ENCODE peak calls at places on chromosomes 7 and 10, in five cellular contexts. K is CD8-positive, alpha-beta memory T cell; O is CD4-positive, alpha-beta memory T cell; Q is lower lobe of right lung; F is testis. L is an unnamed sample.

GRCh38 chr10:100890696-100891271 is 22.0 kb upstream of the SLF2 start:
- DNase-seq in K (no peak), O (no peak), Q (no peak), F (no peak), L (no peak)

GRCh38 chr10:126349096-126349495 is 39.2 kb downstream of the ADAM12 start:
- DNase-seq in K (no peak), O (no peak), Q (no peak), F (no peak), L (no peak)

GRCh38 chr7:72152171-72153131 is 259.7 kb downstream of the CALN1 start:
- DNase-seq in K (no peak), O (no peak), Q (no peak), F (peak; percentile 54), L (no peak)

GRCh38 chr10:4918236-4918635 is 45.0 kb upstream of the AKR1C1 start:
- DNase-seq in K (no peak), O (no peak), Q (no peak), F (no peak), L (no peak)

GRCh38 chr10:101238732-101239105 is 9.5 kb upstream of the LBX1 start:
- DNase-seq in K (no peak), O (no peak), Q (no peak), F (no peak), L (no peak)

GRCh38 chr7:2759736-2760097 is 71.7 kb downstream of the AMZ1 start:
- DNase-seq in K (no peak), O (no peak), Q (no peak), F (no peak), L (peak; percentile 52)

GRCh38 chr7:91288208-91288824 is 24.1 kb downstream of the FZD1 start:
- DNase-seq in K (no peak), O (no peak), Q (no peak), F (peak; percentile 73), L (no peak)

GRCh38 chr10:108290823-108291222 is 1126.3 kb upstream of the SORCS1 start:
- DNase-seq in K (no peak), O (no peak), Q (no peak), F (no peak), L (no peak)

GRCh38 chr7:91836065-91836368 is 44.5 kb downstream of the MTERF1 start:
- DNase-seq in K (no peak), O (no peak), Q (no peak), F (no peak), L (no peak)

GRCh38 chr10:72006026-72006425 is 41.8 kb downstream of the CHST3 start:
- DNase-seq in K (no peak), O (no peak), Q (no peak), F (no peak), L (no peak)

GRCh38 chr10:75223507-75223906 is 12.2 kb downstream of the COMTD1 start:
- DNase-seq in K (no peak), O (no peak), Q (no peak), F (no peak), L (no peak)

GRCh38 chr10:33703897-33704825 is 369.7 kb upstream of the NRP1 start:
- DNase-seq in K (no peak), O (no peak), Q (no peak), F (no peak), L (no peak)

GRCh38 chr10:68897336-68897741 is 3.8 kb upstream of the DDX50 start:
- DNase-seq in K (peak; percentile 50), O (peak; percentile 30), Q (no peak), F (peak; percentile 72), L (peak; percentile 83)

GRCh38 chr10:122981066-122981464 is 864 bp downstream of the PSTK start:
- DNase-seq in K (no peak), O (peak; percentile 4), Q (no peak), F (no peak), L (no peak)

GRCh38 chr7:118026791-118027190 is 153.6 kb upstream of the CTTNBP2 start:
- DNase-seq in K (no peak), O (no peak), Q (no peak), F (no peak), L (no peak)

GRCh38 chr7:47830015-47830414 is 118.3 kb downstream of the PKD1L1 start:
- DNase-seq in K (no peak), O (no peak), Q (no peak), F (no peak), L (no peak)

DNA sequence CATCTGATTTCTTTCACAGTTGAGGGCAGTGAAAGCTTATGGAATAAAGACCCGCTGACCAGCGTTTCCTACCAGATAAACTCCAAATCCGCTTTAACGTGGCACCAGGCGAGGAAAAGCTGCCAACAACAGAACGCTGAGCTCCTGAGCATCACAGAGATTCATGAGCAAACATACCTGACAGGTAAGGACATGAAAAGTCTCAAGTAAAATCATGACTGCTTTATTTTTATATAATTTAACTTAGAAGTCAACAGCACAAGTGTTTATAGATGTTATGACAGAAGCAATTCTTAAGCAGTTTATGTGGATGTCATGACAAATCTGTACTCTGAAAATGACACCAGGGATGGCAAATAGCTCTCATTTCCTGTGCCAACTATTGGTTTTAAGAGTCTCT is 24.5 kb downstream of the MRC1 start:
- DNase-seq in K (no peak), O (no peak), Q (no peak), F (no peak), L (no peak)
- H3K4me1 ChIP-seq in K (no peaks in the 10 kb centered on the region), O (no peaks in the 10 kb centered on the region), Q (peaks cover 21% of the 10 kb centered on the region), F (no peaks in the 10 kb centered on the region), L (no peaks in the 10 kb centered on the region)

GRCh38 chr10:99234067-99234738 is 1.4 kb downstream of the HPSE2 start:
- DNase-seq in K (no peak), O (peak; percentile 2), Q (peak; percentile 86), F (peak; percentile 70), L (peak; percentile 68)

GRCh38 chr10:99234739-99235468 is 748 bp downstream of the HPSE2 start:
- DNase-seq in K (no peak), O (no peak), Q (no peak), F (no peak), L (no peak)

GRCh38 chr10:99236627-99237309 is 1.1 kb upstream of the HPSE2 start:
- DNase-seq in K (no peak), O (no peak), Q (no peak), F (no peak), L (no peak)

GRCh38 chr10:99235469-99235871 is at the start of gene HPSE2:
- DNase-seq in K (no peak), O (no peak), Q (no peak), F (no peak), L (no peak)

DNA sequence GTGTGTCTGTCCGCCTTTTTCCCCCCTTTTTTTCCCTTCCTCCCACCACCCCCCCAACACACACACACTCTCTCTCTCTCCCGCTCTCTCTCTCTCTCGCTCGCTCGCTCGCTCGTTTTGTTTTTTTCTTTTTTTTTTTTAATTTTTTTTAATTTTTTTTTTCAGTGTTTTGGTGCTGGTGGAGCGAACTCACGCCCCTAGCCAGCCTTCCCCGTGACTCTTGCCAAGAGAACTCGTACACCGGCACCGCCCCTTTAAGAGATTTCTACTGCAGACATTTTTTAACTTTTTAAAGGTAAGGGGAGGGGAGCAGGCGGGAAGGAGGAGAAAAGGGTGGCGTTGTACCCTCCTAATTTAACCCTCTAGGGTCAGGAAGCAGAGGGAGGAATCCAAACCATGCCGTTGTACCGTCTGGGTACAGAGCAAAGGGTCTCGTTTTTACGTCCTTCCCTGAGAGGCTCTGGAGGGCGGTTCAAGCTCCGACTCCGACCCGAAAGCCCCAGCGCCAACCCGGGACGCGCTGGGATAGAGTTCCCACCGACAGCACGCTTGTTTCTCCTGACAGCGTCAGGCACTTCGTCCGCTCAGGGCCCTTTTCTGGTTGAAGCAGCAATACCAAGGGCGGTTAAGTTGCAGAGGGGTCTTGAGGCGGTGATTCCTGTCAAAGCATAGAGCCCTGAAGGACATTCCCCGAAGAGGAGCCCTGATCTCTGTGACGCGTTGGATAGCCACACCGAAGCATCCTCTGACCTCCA is 397 bp upstream of the HPSE2 start:
- DNase-seq in K (no peak), O (no peak), Q (no peak), F (no peak), L (no peak)
- H3K4me3 ChIP-seq in K (no peak overlapping the region), O (no peak overlapping the region), Q (no peak overlapping the region), F (peak overlapping the region; percentile 18), L (no peak overlapping the region)

GRCh38 chr7:15781944-15782343 is 95.5 kb upstream of the MEOX2 start:
- DNase-seq in K (no peak), O (no peak), Q (no peak), F (no peak), L (no peak)
- H3K4me1 ChIP-seq in K (no peaks in the 10 kb centered on the region), O (no peaks in the 10 kb centered on the region), Q (no peaks in the 10 kb centered on the region), F (peaks cover 6% of the 10 kb centered on the region), L (no peaks in the 10 kb centered on the region)

DNA sequence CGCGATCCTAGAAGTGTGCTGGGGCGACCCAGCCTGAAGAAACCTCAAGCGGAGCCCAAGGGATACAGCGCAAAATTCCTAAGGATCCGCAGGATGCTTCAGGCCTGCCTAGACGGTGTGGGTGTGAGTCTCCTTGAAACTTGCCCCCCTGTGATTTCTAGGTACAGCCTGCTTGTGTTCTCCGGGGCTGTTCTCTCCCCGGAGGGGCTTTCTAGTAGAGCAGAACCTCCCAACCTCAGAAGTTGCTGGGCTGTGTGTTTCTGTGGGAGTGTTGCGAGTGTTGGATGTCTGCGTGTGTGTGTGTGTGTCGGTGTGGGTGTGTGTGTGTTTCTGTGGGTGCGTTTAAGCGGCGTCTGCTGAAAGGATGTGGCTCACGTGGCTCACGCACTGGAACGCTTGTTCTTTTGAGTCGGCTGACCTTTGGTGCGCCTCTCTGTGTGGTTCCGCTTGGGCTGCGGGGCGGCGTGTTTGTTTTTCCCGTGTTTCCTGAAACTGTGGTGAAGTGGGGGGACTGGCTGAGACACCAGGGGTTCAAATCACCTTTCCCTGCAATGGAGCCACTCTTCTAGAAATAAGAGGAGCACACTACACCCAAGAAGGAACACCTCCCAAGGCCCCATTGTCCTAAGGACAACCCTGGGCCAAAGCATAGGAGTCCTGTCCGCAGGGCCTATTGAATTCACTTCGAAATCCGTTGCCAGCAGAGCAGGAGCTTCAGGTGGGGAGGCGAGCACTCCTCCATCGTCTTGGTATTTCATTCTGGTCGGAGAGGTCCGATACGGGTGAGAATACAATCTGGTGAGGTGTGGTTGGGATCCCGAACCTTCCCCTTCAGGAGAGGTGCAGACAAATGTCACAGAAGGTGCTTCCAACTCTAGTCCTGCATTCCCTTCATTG is 25.1 kb upstream of the ZNF273 start:
- DNase-seq in K (no peak), O (no peak), Q (no peak), F (no peak), L (no peak)
- H3K4me3 ChIP-seq in K (peak overlapping the region; percentile 46), O (no peak overlapping the region), Q (peak overlapping the region; percentile 36), F (peak overlapping the region; percentile 40), L (no peak overlapping the region)

DNA sequence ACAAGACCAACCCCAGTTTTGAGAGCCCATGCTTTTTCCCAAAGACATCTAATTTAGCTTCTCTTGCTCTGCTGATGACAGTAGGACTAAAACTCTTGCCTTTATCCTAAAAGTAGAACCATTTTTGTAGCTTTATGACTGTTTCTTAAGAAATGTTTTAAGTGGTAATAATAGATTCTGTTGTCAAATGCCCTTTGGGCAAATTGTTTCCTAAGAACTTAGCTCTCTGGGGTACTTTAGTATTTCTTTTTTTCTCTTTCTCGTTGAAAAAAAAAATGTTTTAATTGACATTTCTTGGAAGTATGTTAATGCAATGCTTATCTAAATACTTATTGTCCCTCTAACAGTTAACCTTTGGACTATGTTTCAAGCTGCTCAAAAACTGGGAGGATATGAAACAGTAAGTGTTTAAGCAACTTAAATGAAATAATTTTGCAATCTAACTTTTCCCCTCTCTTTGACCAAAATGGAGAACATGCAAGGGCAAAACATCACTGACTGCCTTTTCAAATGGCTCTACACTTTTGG is 157.5 kb downstream of the ARID5B start:
- DNase-seq in K (no peak), O (no peak), Q (no peak), F (no peak), L (no peak)
- H3K4me1 ChIP-seq in K (peaks cover 26% of the 10 kb centered on the region), O (peaks cover 100% of the 10 kb centered on the region), Q (peaks cover 65% of the 10 kb centered on the region), F (peaks cover 66% of the 10 kb centered on the region), L (peaks cover 39% of the 10 kb centered on the region)

GRCh38 chr10:6275022-6275997 is 72.6 kb downstream of the PFKFB3 start:
- DNase-seq in K (peak; percentile 67), O (peak; percentile 86), Q (peak; percentile 94), F (peak; percentile 75), L (peak; percentile 95)
- H3K4me3 ChIP-seq in K (peak overlapping the region; percentile 51), O (no peak overlapping the region), Q (peak overlapping the region; percentile 15), F (peak overlapping the region; percentile 13), L (no peak overlapping the region)

GRCh38 chr10:103533827-103534226 is 40.3 kb downstream of the NEURL1 start:
- DNase-seq in K (no peak), O (no peak), Q (no peak), F (no peak), L (no peak)
- H3K4me1 ChIP-seq in K (no peaks in the 10 kb centered on the region), O (no peaks in the 10 kb centered on the region), Q (no peaks in the 10 kb centered on the region), F (no peaks in the 10 kb centered on the region), L (no peaks in the 10 kb centered on the region)